ENCODE peak calls at places on chromosomes 16 and 17, in five cellular contexts. P is pancreas, B is H9, H is adrenal gland, Z is tibial nerve. L is an unnamed sample.

GRCh38 chr17:59753522-59754467 is 46.3 kb downstream of the VMP1 start:
- DNase-seq in P (no peak), B (no peak), H (no peak), Z (no peak), L (peak)

GRCh38 chr17:14417336-14417735 is 116.5 kb downstream of the HS3ST3B1 start:
- DNase-seq in P (no peak), B (no peak), H (no peak), Z (no peak), L (no peak)

GRCh38 chr17:14303343-14304221 is 2.7 kb downstream of the HS3ST3B1 start:
- DNase-seq in P (no peak), B (peak), H (no peak), Z (no peak), L (no peak)

GRCh38 chr16:65062736-65063583 is 58.9 kb downstream of the CDH11 start:
- DNase-seq in P (no peak), B (no peak), H (no peak), Z (no peak), L (no peak)

GRCh38 chr16:74709477-74709877 is 8.8 kb upstream of the MLKL start:
- DNase-seq in P (peak), B (peak), H (peak), Z (peak), L (peak)

GRCh38 chr17:72976971-72977767 is 115.3 kb downstream of the SLC39A11 start:
- DNase-seq in P (peak), B (no peak), H (peak), Z (peak), L (peak)

GRCh38 chr17:36731806-36732205 is 130.4 kb downstream of the MRM1 start:
- DNase-seq in P (no peak), B (peak), H (no peak), Z (no peak), L (no peak)

GRCh38 chr16:78091419-78091818 is 8.0 kb upstream of the WWOX start:
- DNase-seq in P (no peak), B (no peak), H (no peak), Z (no peak), L (no peak)

GRCh38 chr16:30053376-30054015 is 12.1 kb upstream of the ALDOA start:
- DNase-seq in P (no peak), B (no peak), H (no peak), Z (no peak), L (peak)

GRCh38 chr17:36703860-36704266 is 102.5 kb downstream of the MRM1 start:
- DNase-seq in P (peak), B (peak), H (peak), Z (no peak), L (peak)

GRCh38 chr17:53924530-53925455 is 102.1 kb downstream of the KIF2B start:
- DNase-seq in P (no peak), B (no peak), H (peak), Z (no peak), L (no peak)

GRCh38 chr17:35312790-35313711 is 60.4 kb downstream of the SLFN11 start:
- DNase-seq in P (no peak), B (peak), H (peak), Z (no peak), L (peak)

GRCh38 chr16:85335584-85336492 is 223.6 kb upstream of the CIBAR2 start:
- DNase-seq in P (no peak), B (no peak), H (no peak), Z (no peak), L (no peak)

GRCh38 chr16:12791340-12791739 is 12.3 kb downstream of the CPPED1 start:
- DNase-seq in P (no peak), B (no peak), H (no peak), Z (no peak), L (no peak)

GRCh38 chr17:3893720-3894116 is 865 bp upstream of the CAMKK1 start:
- DNase-seq in P (no peak), B (no peak), H (no peak), Z (no peak), L (no peak)

GRCh38 chr16:1734816-1735215 is 28.8 kb downstream of the MAPK8IP3 start:
- DNase-seq in P (no peak), B (no peak), H (no peak), Z (no peak), L (no peak)

GRCh38 chr17:43634681-43635125 is 27.0 kb downstream of the MEOX1 start:
- DNase-seq in P (no peak), B (no peak), H (no peak), Z (no peak), L (no peak)

GRCh38 chr16:53982631-53983042 is 278.7 kb downstream of the FTO start:
- DNase-seq in P (no peak), B (no peak), H (no peak), Z (no peak), L (peak)

GRCh38 chr17:16379654-16380053 is 1.2 kb upstream of the UBB start:
- DNase-seq in P (no peak), B (no peak), H (peak), Z (no peak), L (no peak)

GRCh38 chr17:59381716-59382570 is 50.5 kb downstream of the YPEL2 start:
- DNase-seq in P (peak), B (no peak), H (no peak), Z (no peak), L (no peak)

GRCh38 chr17:82859431-82860403 is 19.9 kb upstream of the ZNF750 start:
- DNase-seq in P (no peak), B (no peak), H (peak), Z (no peak), L (no peak)

GRCh38 chr17:13140750-13141149 is 122.9 kb upstream of the ELAC2 start:
- DNase-seq in P (no peak), B (peak), H (no peak), Z (no peak), L (no peak)

GRCh38 chr16:70250748-70251650 is 741 bp downstream of the EXOSC6 start:
- DNase-seq in P (peak), B (peak), H (peak), Z (no peak), L (peak)

GRCh38 chr17:32461853-32462617 is 17.7 kb downstream of the PSMD11 start:
- DNase-seq in P (peak), B (peak), H (peak), Z (no peak), L (peak)

GRCh38 chr16:3562914-3563480 is 14.2 kb downstream of the NLRC3 start:
- DNase-seq in P (no peak), B (no peak), H (no peak), Z (no peak), L (no peak)

GRCh38 chr17:81382851-81383250 is 12.4 kb upstream of the BAHCC1 start:
- DNase-seq in P (peak), B (no peak), H (no peak), Z (no peak), L (no peak)

GRCh38 chr17:32824334-32824733 is 52.6 kb downstream of the MYO1D start:
- DNase-seq in P (no peak), B (no peak), H (no peak), Z (no peak), L (no peak)

GRCh38 chr17:81453712-81454111 is 58.5 kb downstream of the BAHCC1 start:
- DNase-seq in P (no peak), B (no peak), H (no peak), Z (no peak), L (no peak)

GRCh38 chr16:70758786-70759185 is 42.2 kb downstream of the VAC14 start:
- DNase-seq in P (no peak), B (no peak), H (no peak), Z (no peak), L (no peak)

DNA sequence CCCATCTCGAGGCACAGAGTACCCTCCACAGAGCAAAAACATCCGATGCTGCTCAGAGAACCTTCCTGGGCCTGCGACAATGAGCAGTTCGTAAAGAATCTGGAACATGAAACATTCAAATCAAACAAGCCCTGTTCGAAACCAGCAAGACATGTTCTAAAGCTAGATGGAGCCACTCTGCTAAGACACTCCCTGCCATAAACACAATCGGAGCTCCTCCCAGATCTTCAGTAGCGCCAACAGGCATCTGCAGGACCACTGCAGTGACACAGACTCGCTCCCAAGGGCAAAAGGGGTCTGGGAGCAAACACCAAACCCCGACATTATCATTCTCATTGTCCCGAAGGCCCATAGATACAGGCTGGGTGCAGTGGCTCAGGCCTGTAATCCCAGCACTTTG is 108.7 kb downstream of the ZFHX3 start:
- DNase-seq in P (no peak), B (no peak), H (no peak), Z (no peak), L (peak)
- H3K27ac ChIP-seq in P (peak), B (no peak), H (peak), Z (peak), L (peak)

GRCh38 chr17:8576895-8577294 is 53.6 kb downstream of the MYH10 start:
- DNase-seq in P (no peak), B (no peak), H (no peak), Z (no peak), L (no peak)

GRCh38 chr17:8577868-8578267 is 52.7 kb downstream of the MYH10 start:
- DNase-seq in P (no peak), B (no peak), H (no peak), Z (no peak), L (no peak)

GRCh38 chr17:8574687-8575086 is 55.8 kb downstream of the MYH10 start:
- DNase-seq in P (no peak), B (no peak), H (no peak), Z (no peak), L (no peak)

GRCh38 chr17:8572767-8573166 is 57.8 kb downstream of the MYH10 start:
- DNase-seq in P (no peak), B (no peak), H (no peak), Z (no peak), L (peak)
- TF ChIP-seq CTCF in P (no peak), B (no peak), H (peak), Z (no peak), L (no peak)

DNA sequence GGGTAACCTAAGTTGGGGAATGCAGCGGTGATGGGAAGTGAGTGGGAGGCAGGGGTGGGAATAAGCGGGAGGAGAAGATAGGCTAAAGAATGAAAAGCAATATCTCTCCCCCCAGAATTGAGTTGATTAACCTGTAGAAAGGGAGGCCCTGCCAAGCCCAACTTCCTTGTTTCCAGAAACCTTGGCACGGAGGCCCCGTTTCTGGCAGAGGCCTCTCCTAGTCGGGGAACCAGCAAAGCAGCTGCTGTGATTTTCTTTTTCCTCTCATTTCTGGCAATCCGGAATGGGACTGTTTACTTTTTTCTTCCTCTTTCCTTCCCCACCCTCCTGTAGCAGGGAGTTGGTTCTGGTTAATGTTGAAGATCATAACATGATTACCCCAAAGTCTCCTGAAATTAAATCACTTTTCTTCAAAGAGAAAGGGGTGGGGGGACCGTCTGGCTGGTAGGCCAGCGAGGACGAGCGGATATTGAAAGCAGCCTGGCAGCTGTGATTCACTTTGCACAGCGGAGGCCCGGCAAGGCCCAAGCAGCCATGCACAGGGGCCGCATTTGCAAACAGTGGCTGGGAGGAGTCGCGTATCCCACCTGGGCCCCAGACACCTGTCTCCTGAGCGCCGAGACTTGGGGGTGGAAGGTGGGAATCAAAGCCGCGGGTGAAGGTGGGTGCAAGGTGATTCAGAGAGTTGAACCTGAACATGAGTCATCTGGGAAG is 51.5 kb downstream of the NTN1 start:
- DNase-seq in P (peak), B (peak), H (no peak), Z (peak), L (no peak)
- H3K27ac ChIP-seq in P (peak), B (no peak), H (no peak), Z (peak), L (no peak)

GRCh38 chr17:2057130-2057713 is 2.3 kb downstream of the HIC1 start:
- DNase-seq in P (no peak), B (no peak), H (no peak), Z (no peak), L (no peak)

GRCh38 chr17:2055494-2056220 is 754 bp downstream of the HIC1 start:
- DNase-seq in P (no peak), B (no peak), H (no peak), Z (no peak), L (no peak)

GRCh38 chr17:2054740-2055493 is at the start of gene HIC1:
- DNase-seq in P (peak), B (peak), H (peak), Z (peak), L (peak)

GRCh38 chr17:2057714-2058520 is 3.0 kb downstream of the HIC1 start:
- DNase-seq in P (no peak), B (peak), H (no peak), Z (no peak), L (no peak)

GRCh38 chr17:2056221-2057129 is 1.6 kb downstream of the HIC1 start:
- DNase-seq in P (no peak), B (peak), H (no peak), Z (no peak), L (no peak)
- TF ChIP-seq CTCF in P (no peak), B (no peak), H (no peak), Z (no peak), L (no peak)

GRCh38 chr17:40087049-40087794 is 13.2 kb downstream of the NR1D1 start:
- DNase-seq in P (no peak), B (no peak), H (no peak), Z (no peak), L (no peak)
- H3K27ac ChIP-seq in P (no peak), B (no peak), H (peak), Z (peak), L (peak)

L was measured in RWPE1.